ENCODE peak calls at places on chromosomes 13 and 19, in ten cellular contexts. G is CD4-positive, alpha-beta T cell; O is stimulated activated CD8-positive, alpha-beta memory T cell treated with anti-CD3 and anti-CD28 coated beads, Interleukin-15, amount 100 ng/mL, for 24 hours; L is aorta; V is nephron progenitor cell; K is heart left ventricle; Q is NCI-H345; J is putamen; T is activated CD4-positive, alpha-beta T cell treated with anti-CD3 and anti-CD28 coated beads for 1 hour; M is iPS-NIHi11. N is an unnamed sample.

GRCh38 chr19:44905437-44906160 is at the start of gene APOE:
- DNase-seq in G (no peak), O (no peak), L (no peak), V (peak; percentile 41), K (no peak), Q (peak; percentile 21), J (peak; percentile 66), T (no peak), M (peak; percentile 66), N (no peak)

GRCh38 chr19:28435551-28436261 is 777.2 kb downstream of the UQCRFS1 start:
- DNase-seq in G (no peak), O (no peak), L (no peak), V (no peak), K (no peak), Q (no peak), J (no peak), T (no peak), M (no peak), N (no peak)

GRCh38 chr13:50319603-50320296 is 304.5 kb downstream of the KCNRG start:
- DNase-seq in G (no peak), O (no peak), L (no peak), V (no peak), K (no peak), Q (no peak), J (no peak), T (no peak), M (no peak), N (no peak)

GRCh38 chr19:2237869-2238153 is 1.2 kb downstream of the SF3A2 start:
- DNase-seq in G (no peak), O (no peak), L (no peak), V (no peak), K (no peak), Q (no peak), J (no peak), T (no peak), M (no peak), N (no peak)

GRCh38 chr19:30209617-30210600 is 162.3 kb upstream of the ZNF536 start:
- DNase-seq in G (no peak), O (no peak), L (no peak), V (no peak), K (no peak), Q (no peak), J (no peak), T (no peak), M (no peak), N (no peak)

GRCh38 chr19:32830231-32831014 is 39.1 kb downstream of the SLC7A9 start:
- DNase-seq in G (no peak), O (no peak), L (no peak), V (no peak), K (no peak), Q (no peak), J (no peak), T (no peak), M (no peak), N (no peak)

GRCh38 chr19:1248454-1249297 is at the start of gene MIDN:
- DNase-seq in G (peak; percentile 79), O (peak; percentile 70), L (peak; percentile 91), V (peak; percentile 87), K (peak; percentile 91), Q (peak; percentile 87), J (no peak), T (peak; percentile 80), M (no peak), N (peak; percentile 83)

GRCh38 chr19:9671654-9672053 is 3.2 kb downstream of the ZNF562 start:
- DNase-seq in G (no peak), O (no peak), L (no peak), V (no peak), K (no peak), Q (no peak), J (no peak), T (no peak), M (no peak), N (no peak)

GRCh38 chr19:8241646-8242045 is 32.5 kb downstream of the CERS4 start:
- DNase-seq in G (no peak), O (no peak), L (no peak), V (no peak), K (no peak), Q (no peak), J (no peak), T (no peak), M (no peak), N (no peak)

GRCh38 chr19:42563352-42564210 is 31.1 kb downstream of the CEACAM8 start:
- DNase-seq in G (peak; percentile 2), O (no peak), L (no peak), V (peak; percentile 42), K (no peak), Q (peak; percentile 34), J (peak; percentile 45), T (no peak), M (peak; percentile 82), N (peak; percentile 24)

GRCh38 chr13:51997641-51998330 is 13.5 kb downstream of the ATP7B start:
- DNase-seq in G (no peak), O (no peak), L (no peak), V (no peak), K (no peak), Q (no peak), J (no peak), T (no peak), M (no peak), N (no peak)

GRCh38 chr13:111945086-111945485 is 121.9 kb upstream of the SOX1 start:
- DNase-seq in G (no peak), O (no peak), L (no peak), V (no peak), K (no peak), Q (no peak), J (no peak), T (no peak), M (no peak), N (no peak)

GRCh38 chr19:46515879-46516350 is 20.2 kb upstream of the PNMA8B start:
- DNase-seq in G (peak; percentile 28), O (no peak), L (no peak), V (no peak), K (no peak), Q (peak; percentile 11), J (no peak), T (no peak), M (peak; percentile 68), N (no peak)

GRCh38 chr13:71712988-71713653 is 153.9 kb downstream of the DACH1 start:
- DNase-seq in G (no peak), O (no peak), L (no peak), V (peak; percentile 60), K (no peak), Q (no peak), J (no peak), T (no peak), M (peak; percentile 74), N (no peak)

GRCh38 chr13:68099616-68100015 is 869.5 kb upstream of the PCDH9 start:
- DNase-seq in G (no peak), O (no peak), L (no peak), V (no peak), K (no peak), Q (no peak), J (no peak), T (no peak), M (no peak), N (no peak)

GRCh38 chr19:5585461-5586299 is 17.9 kb upstream of the TINCR start:
- DNase-seq in G (peak; percentile 16), O (no peak), L (peak; percentile 59), V (peak; percentile 50), K (peak; percentile 36), Q (no peak), J (peak; percentile 34), T (peak; percentile 18), M (peak; percentile 90), N (no peak)

GRCh38 chr19:12837225-12837624 is 1.1 kb upstream of the MAST1 start:
- DNase-seq in G (no peak), O (no peak), L (no peak), V (no peak), K (no peak), Q (no peak), J (no peak), T (no peak), M (no peak), N (no peak)